ENCODE peak calls at places on chromosomes 5 and 9, in eight cellular contexts. L is AG10803; O is activated CD4-positive, alpha-beta memory T cell treated with anti-CD3 and anti-CD28 coated beads, Interleukin-2, amount 10 ng/mL, durations not matched to agents 7 days and 5 days; B is hypothalamus; G is MV-4-11; R is NAMALWA; C is iPS-NIHi11; U is activated effector memory CD4-positive, alpha-beta T cell treated with Interleukin-2 at 50 U/mL for 16 hours. M is an unnamed sample.

GRCh38 chr5:174185506-174185905 is 140.0 kb downstream of the NSG2 start:
- DNase-seq in L (no peak), U (no peak), R (no peak), C (no peak), B (no peak), O (no peak), G (no peak), M (no peak)

GRCh38 chr9:100879884-100880283 is 148.6 kb upstream of the PLPPR1 start:
- DNase-seq in O (no peak), C (no peak), U (no peak), G (no peak), B (no peak), L (no peak), R (no peak), M (no peak)

GRCh38 chr9:37921546-37922300 is 17.8 kb upstream of the SLC25A51 start:
- DNase-seq in C (no peak), O (no peak), B (no peak), L (no peak), G (no peak), U (no peak), R (no peak), M (no peak)

GRCh38 chr9:132077881-132078280 is 1.8 kb downstream of the MED27 start:
- DNase-seq in R (no peak), O (no peak), U (no peak), L (no peak), B (no peak), G (no peak), C (no peak), M (no peak)

GRCh38 chr5:178074266-178074952 is 38.9 kb upstream of the N4BP3 start:
- DNase-seq in O (no peak), L (no peak), C (no peak), R (peak), G (peak), U (no peak), B (no peak), M (no peak)

GRCh38 chr5:110194191-110194590 is 504.5 kb downstream of the MAN2A1 start:
- DNase-seq in G (no peak), O (no peak), L (no peak), B (no peak), R (no peak), C (no peak), U (no peak), M (no peak)

GRCh38 chr5:62731011-62731410 is 152.4 kb downstream of the LRRC70 start:
- DNase-seq in C (no peak), U (no peak), G (peak), L (no peak), O (peak), R (no peak), B (no peak), M (no peak)

GRCh38 chr5:1265026-1265425 is 29.8 kb downstream of the TERT start:
- DNase-seq in L (no peak), R (no peak), G (no peak), U (no peak), C (no peak), O (no peak), B (no peak), M (no peak)

GRCh38 chr9:37503736-37504135 is 18.0 kb downstream of the POLR1E start:
- DNase-seq in L (no peak), B (no peak), G (peak), R (no peak), O (peak), U (peak), C (no peak), M (peak)

GRCh38 chr9:76884823-76885222 is 21.1 kb downstream of the PRUNE2 start:
- DNase-seq in G (no peak), R (no peak), L (no peak), O (no peak), B (no peak), C (no peak), U (no peak), M (no peak)

GRCh38 chr5:95715799-95716461 is 15.2 kb upstream of the RHOBTB3 start:
- DNase-seq in R (no peak), G (no peak), C (no peak), U (no peak), B (no peak), O (no peak), L (peak), M (no peak)

GRCh38 chr9:121671612-121672155 is 20.2 kb downstream of the DAB2IP start:
- DNase-seq in O (no peak), L (peak), R (no peak), C (no peak), G (no peak), U (no peak), B (no peak), M (no peak)

GRCh38 chr9:71678999-71679398 is 89.3 kb downstream of the CEMIP2 start:
- DNase-seq in B (no peak), C (no peak), G (no peak), O (no peak), L (peak), U (no peak), R (no peak), M (no peak)

GRCh38 chr5:74173260-74173659 is 467.3 kb downstream of the ENC1 start:
- DNase-seq in R (no peak), L (no peak), C (peak), U (no peak), O (no peak), G (no peak), B (no peak), M (no peak)

GRCh38 chr9:35510745-35511428 is 21.0 kb downstream of the RUSC2 start:
- DNase-seq in C (peak), L (peak), G (no peak), U (no peak), R (no peak), O (no peak), B (no peak), M (no peak)

GRCh38 chr5:168575391-168576372 is 3.5 kb downstream of the PANK3 start:
- DNase-seq in C (no peak), U (no peak), B (no peak), R (no peak), O (no peak), L (no peak), G (no peak), M (no peak)

GRCh38 chr5:145787996-145788395 is 47.1 kb downstream of the PRELID2 start:
- DNase-seq in C (no peak), G (no peak), R (no peak), B (no peak), U (no peak), L (no peak), O (no peak), M (no peak)

GRCh38 chr5:420632-421286 is 22.2 kb upstream of the EXOC3 start:
- DNase-seq in R (no peak), C (no peak), O (no peak), G (no peak), L (no peak), U (no peak), B (no peak), M (no peak)

GRCh38 chr9:129746092-129746760 is 6.6 kb downstream of the PTGES start:
- DNase-seq in B (no peak), R (no peak), L (no peak), O (no peak), G (peak), C (no peak), U (no peak), M (no peak)

GRCh38 chr9:109463924-109464625 is 34.0 kb downstream of the PTPN3 start:
- DNase-seq in B (no peak), O (peak), U (no peak), L (no peak), G (no peak), C (no peak), R (no peak), M (no peak)

GRCh38 chr5:26749829-26750228 is 288.6 kb downstream of the CDH9 start:
- DNase-seq in L (no peak), B (no peak), C (no peak), U (no peak), O (no peak), R (no peak), G (no peak), M (no peak)

GRCh38 chr5:135467051-135467625 is 15.0 kb upstream of the TIFAB start:
- DNase-seq in R (no peak), U (no peak), L (no peak), O (no peak), B (no peak), G (no peak), C (no peak), M (no peak)

GRCh38 chr9:83599071-83599470 is 23.9 kb upstream of the IDNK start:
- DNase-seq in U (no peak), O (no peak), L (peak), B (no peak), C (no peak), G (no peak), R (no peak), M (no peak)

GRCh38 chr9:127586537-127586936 is 25.5 kb upstream of the STXBP1 start:
- DNase-seq in R (peak), G (peak), O (peak), U (peak), C (peak), L (peak), B (no peak), M (peak)

GRCh38 chr5:308672-309271 is 12.7 kb upstream of the AHRR start:
- DNase-seq in O (no peak), C (peak), B (no peak), G (no peak), U (no peak), L (no peak), R (peak), M (no peak)

GRCh38 chr5:109826426-109826825 is 136.7 kb downstream of the MAN2A1 start:
- DNase-seq in L (no peak), B (no peak), R (no peak), O (no peak), C (no peak), U (no peak), G (no peak), M (no peak)

M was measured in T-helper 17 cell.